ENCODE peak calls at places on chromosome 22, in ten cellular contexts. Z, A, V, D, S, Y, R, P, O and H are unnamed samples.

GRCh38 chr22:41535244-41535643 is 9.0 kb downstream of the POLR3H start:
- DNase-seq in A (peak), P (no peak), S (no peak), D (no peak), O (no peak), Z (no peak), V (no peak), Y (no peak), R (no peak), H (no peak)

GRCh38 chr22:20940178-20940790 is 23.1 kb downstream of the CRKL start:
- DNase-seq in R (no peak), V (no peak), Z (no peak), D (no peak), S (no peak), O (no peak), P (no peak), Y (no peak), A (no peak), H (no peak)

GRCh38 chr22:47195156-47195675 is 432.8 kb downstream of the TBC1D22A start:
- DNase-seq in A (no peak), Z (peak), S (no peak), D (no peak), Y (no peak), O (peak), R (peak), V (no peak), P (no peak), H (peak)

GRCh38 chr22:43186272-43187170 is at the start of gene TTLL12:
- DNase-seq in V (peak), A (peak), P (peak), S (peak), Y (peak), O (no peak), D (no peak), R (peak), Z (peak), H (no peak)

GRCh38 chr22:27642104-27642800 is 159.3 kb downstream of the MN1 start:
- DNase-seq in S (no peak), V (peak), R (peak), O (no peak), Z (no peak), A (no peak), D (no peak), P (no peak), Y (no peak), H (no peak)

GRCh38 chr22:26631282-26631681 is 9.5 kb downstream of the CRYBA4 start:
- DNase-seq in Z (no peak), P (no peak), V (no peak), R (no peak), S (no peak), A (no peak), O (no peak), Y (no peak), D (no peak), H (no peak)

GRCh38 chr22:49023161-49023878 is 804.4 kb downstream of the BRD1 start:
- DNase-seq in V (no peak), A (no peak), O (no peak), Y (no peak), P (no peak), R (no peak), Z (peak), S (no peak), D (no peak), H (no peak)

GRCh38 chr22:43796567-43796966 is 15.5 kb downstream of the EFCAB6 start:
- DNase-seq in O (no peak), A (peak), Y (peak), Z (no peak), S (no peak), P (peak), V (peak), D (no peak), R (peak), H (peak)

GRCh38 chr22:19472233-19472632 is 6.8 kb downstream of the UFD1 start:
- DNase-seq in O (no peak), R (no peak), V (no peak), Y (no peak), Z (no peak), A (no peak), D (no peak), S (no peak), P (no peak), H (no peak)

GRCh38 chr22:32533265-32534068 is 58.9 kb downstream of the FBXO7 start:
- DNase-seq in A (no peak), O (no peak), D (no peak), S (no peak), V (peak), Y (no peak), R (no peak), P (peak), Z (no peak), H (no peak)

GRCh38 chr22:27669798-27670599 is 131.6 kb downstream of the MN1 start:
- DNase-seq in S (no peak), V (peak), Z (no peak), A (peak), D (no peak), O (no peak), Y (no peak), P (no peak), R (peak), H (no peak)

GRCh38 chr22:41248314-41248713 is 7.6 kb upstream of the CHADL start:
- DNase-seq in V (no peak), O (no peak), S (no peak), D (no peak), A (no peak), R (no peak), Y (no peak), P (no peak), Z (no peak), H (no peak)

GRCh38 chr22:23179381-23180294 is 671 bp upstream of the BCR start:
- DNase-seq in P (no peak), A (no peak), O (no peak), S (no peak), Z (peak), V (no peak), R (peak), D (no peak), Y (no peak), H (no peak)

GRCh38 chr22:47779474-47779873 is 1017.0 kb downstream of the TBC1D22A start:
- DNase-seq in Z (no peak), V (no peak), P (no peak), A (no peak), D (no peak), Y (no peak), R (no peak), S (no peak), O (no peak), H (no peak)

GRCh38 chr22:31826443-31826842 is 72.6 kb downstream of the DEPDC5 start:
- DNase-seq in O (no peak), Y (no peak), S (no peak), A (no peak), D (no peak), Z (no peak), V (no peak), R (no peak), P (no peak), H (no peak)

GRCh38 chr22:31911565-31912401 is 32.6 kb upstream of the YWHAH start:
- DNase-seq in D (no peak), O (no peak), S (no peak), V (no peak), P (peak), Z (no peak), R (no peak), A (no peak), Y (no peak), H (no peak)

GRCh38 chr22:23137905-23138520 is 3.8 kb downstream of the RSPH14 start:
- DNase-seq in Y (peak), D (no peak), V (peak), A (no peak), R (no peak), P (no peak), O (no peak), Z (no peak), S (peak), H (no peak)

GRCh38 chr22:26334232-26334631 is 94.8 kb upstream of the ASPHD2 start:
- DNase-seq in O (no peak), A (no peak), Y (no peak), Z (no peak), S (no peak), P (no peak), V (no peak), D (no peak), R (no peak), H (no peak)

GRCh38 chr22:41048791-41049717 is 43.3 kb upstream of the EP300 start:
- DNase-seq in D (no peak), Y (peak), R (peak), A (peak), V (peak), Z (peak), S (no peak), O (peak), P (peak), H (no peak)

GRCh38 chr22:43345356-43345755 is 2.2 kb upstream of the SCUBE1 start:
- DNase-seq in V (no peak), O (no peak), A (no peak), Z (no peak), D (no peak), Y (no peak), S (no peak), R (no peak), P (no peak), H (no peak)

GRCh38 chr22:43079742-43080141 is 9.4 kb downstream of the TTLL1 start:
- DNase-seq in O (no peak), R (no peak), A (no peak), D (no peak), S (no peak), Z (no peak), Y (no peak), P (no peak), V (no peak), H (no peak)

GRCh38 chr22:17893900-17894299 is 119.6 kb upstream of the BID start:
- DNase-seq in D (no peak), Y (no peak), R (no peak), V (no peak), Z (no peak), P (no peak), S (no peak), O (no peak), A (no peak), H (no peak)

GRCh38 chr22:17888855-17889254 is 114.6 kb upstream of the BID start:
- DNase-seq in O (no peak), A (peak), D (no peak), Z (no peak), P (peak), Y (peak), R (no peak), V (no peak), S (no peak), H (no peak)

GRCh38 chr22:17890245-17890671 is 116.0 kb upstream of the BID start:
- DNase-seq in Z (no peak), P (peak), D (no peak), S (no peak), V (no peak), A (no peak), O (no peak), Y (no peak), R (no peak), H (no peak)

GRCh38 chr22:17890892-17891291 is 116.6 kb upstream of the BID start:
- DNase-seq in D (no peak), R (no peak), V (no peak), S (no peak), A (no peak), O (no peak), Y (no peak), Z (no peak), P (no peak), H (no peak)

GRCh38 chr22:17891427-17892167 is 117.3 kb upstream of the BID start:
- DNase-seq in A (no peak), Y (no peak), R (no peak), O (no peak), Z (no peak), P (no peak), V (no peak), S (no peak), D (no peak), H (no peak)
- TF ChIP-seq CTCF in A (peak), Y (peak), R (no peak), O (peak), Z (peak), P (peak), V (no peak), S (peak), D (peak), H (peak)

DNA sequence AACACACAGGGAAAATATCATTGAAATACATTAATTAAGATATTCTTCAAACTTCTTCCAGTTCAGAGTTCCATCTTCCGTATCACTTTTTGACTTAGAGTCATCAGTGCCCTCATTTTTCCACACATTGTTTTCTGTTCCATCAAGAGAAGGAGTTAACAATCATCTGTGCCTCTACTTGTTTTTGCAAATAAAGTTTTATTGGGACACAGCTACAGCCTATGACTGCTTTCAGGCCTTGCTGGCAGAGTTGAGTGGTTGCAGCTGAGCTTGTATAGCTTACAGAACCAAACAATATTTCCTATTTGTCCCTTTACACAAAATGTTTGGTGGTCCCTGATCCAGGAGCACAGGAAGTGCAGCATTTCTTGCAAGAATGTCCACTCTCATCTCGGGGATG is 51.6 kb downstream of the SGSM1 start:
- DNase-seq in Y (no peak), D (no peak), A (no peak), Z (no peak), R (no peak), S (no peak), P (no peak), O (no peak), V (no peak), H (no peak)
- TF ChIP-seq CTCF in Y (no peak), D (no peak), A (no peak), Z (no peak), R (no peak), S (no peak), P (no peak), O (no peak), V (no peak), H (no peak)

GRCh38 chr22:30782613-30783012 is 87.9 kb downstream of the OSBP2 start:
- DNase-seq in R (no peak), V (no peak), D (no peak), Z (no peak), O (no peak), P (peak), S (no peak), A (no peak), Y (no peak), H (no peak)
- TF ChIP-seq CTCF in R (no peak), V (no peak), D (no peak), Z (no peak), O (no peak), P (no peak), S (no peak), A (no peak), Y (no peak), H (no peak)

GRCh38 chr22:39958009-39958711 is 2.0 kb upstream of the TMA7B start:
- DNase-seq in V (no peak), Z (no peak), D (no peak), O (no peak), Y (no peak), P (no peak), A (no peak), R (no peak), S (no peak), H (no peak)

GRCh38 chr22:39958916-39959639 is 1.1 kb upstream of the TMA7B start:
- DNase-seq in V (no peak), O (no peak), D (no peak), R (no peak), Z (no peak), P (no peak), Y (no peak), A (no peak), S (no peak), H (no peak)

GRCh38 chr22:39960791-39961746 is 872 bp downstream of the TMA7B start:
- DNase-seq in S (peak), Z (no peak), Y (peak), D (no peak), V (peak), P (peak), O (no peak), A (peak), R (no peak), H (no peak)

GRCh38 chr22:39962071-39962470 is 1.9 kb downstream of the TMA7B start:
- DNase-seq in O (no peak), P (no peak), D (no peak), Z (no peak), V (peak), Y (peak), A (no peak), R (no peak), S (no peak), H (no peak)

DNA sequence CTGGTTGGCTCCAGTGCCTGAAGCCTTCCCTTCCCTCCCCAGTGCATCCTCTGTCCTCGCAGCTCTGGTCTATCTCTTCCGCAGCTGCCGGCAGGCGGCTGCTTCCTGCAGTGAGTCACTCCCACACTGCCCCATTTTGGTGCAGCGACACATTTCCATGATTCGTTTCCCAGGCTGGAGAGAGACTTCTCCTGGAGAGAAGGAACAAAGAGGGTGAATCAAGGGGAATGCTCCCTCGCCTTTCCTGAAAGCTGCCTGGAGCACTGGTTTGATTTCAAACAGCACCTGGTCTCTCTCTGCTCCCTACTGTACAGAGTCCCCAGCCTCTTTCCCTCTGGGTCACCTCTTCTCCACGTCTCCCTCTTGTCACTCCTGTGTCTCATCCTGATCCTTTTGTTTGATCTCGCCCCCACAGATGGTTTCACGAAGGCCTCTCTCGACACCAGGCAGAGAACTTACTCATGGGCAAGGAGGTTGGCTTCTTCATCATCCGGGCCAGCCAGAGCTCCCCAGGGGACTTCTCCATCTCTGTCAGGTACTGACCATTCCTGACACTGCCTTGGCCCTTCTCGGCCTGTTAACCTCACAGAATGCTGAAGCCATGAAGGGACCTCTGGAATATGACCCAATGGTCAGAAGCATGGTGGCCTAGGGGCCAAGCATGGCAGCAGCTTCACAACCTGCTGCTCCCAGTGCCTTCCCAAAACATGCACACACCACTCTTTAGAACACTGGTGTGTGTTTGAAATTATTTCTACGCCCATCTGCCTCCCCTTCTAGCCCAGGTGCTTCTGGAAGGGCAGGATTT is at the start of gene TMA7B:
- DNase-seq in D (no peak), V (peak), A (peak), Z (no peak), R (peak), S (peak), P (peak), Y (peak), O (no peak), H (no peak)
- TF ChIP-seq CTCF in D (peak), V (peak), A (peak), Z (no peak), R (peak), S (no peak), P (peak), Y (peak), O (peak), H (peak)

GRCh38 chr22:35311551-35311999 is 11.9 kb downstream of the TOM1 start:
- DNase-seq in S (no peak), Z (no peak), R (no peak), O (no peak), D (no peak), A (no peak), P (no peak), Y (no peak), V (no peak), H (no peak)
- TF ChIP-seq CTCF in S (no peak), Z (no peak), R (no peak), O (no peak), D (no peak), A (no peak), P (no peak), Y (no peak), V (no peak), H (no peak)

DNA sequence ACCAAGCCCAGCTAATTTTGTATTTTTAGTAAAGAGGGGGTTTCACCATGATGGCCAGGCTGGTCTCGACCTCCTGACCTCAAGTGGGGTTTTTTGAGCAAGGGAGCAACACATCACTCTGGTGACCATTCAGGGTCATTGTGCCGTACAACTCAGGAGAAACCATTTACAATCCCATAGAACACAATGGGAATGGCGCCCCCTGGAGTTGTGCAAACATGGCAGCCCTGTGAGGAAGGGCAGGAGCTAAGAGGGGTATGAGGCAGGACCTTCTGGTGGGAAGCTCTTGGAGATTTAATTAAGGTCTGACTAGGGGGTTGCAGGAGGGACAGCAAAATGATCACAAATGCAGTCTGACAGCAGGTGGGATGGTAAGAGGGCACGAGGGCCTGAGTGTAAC is 9.2 kb upstream of the CSF2RB start:
- DNase-seq in O (no peak), Z (no peak), D (no peak), A (no peak), V (no peak), S (no peak), P (no peak), R (no peak), Y (no peak), H (no peak)
- TF ChIP-seq CTCF in O (no peak), Z (no peak), D (no peak), A (no peak), V (no peak), S (no peak), P (no peak), R (no peak), Y (no peak), H (no peak)

GRCh38 chr22:45512363-45512762 is 9.7 kb downstream of the FBLN1 start:
- DNase-seq in D (no peak), Y (no peak), V (no peak), O (no peak), P (no peak), A (no peak), Z (no peak), R (no peak), S (no peak), H (no peak)
- TF ChIP-seq CTCF in D (no peak), Y (no peak), V (no peak), O (no peak), P (no peak), A (no peak), Z (no peak), R (no peak), S (no peak), H (no peak)